ENCODE peak calls at places on chromosomes 13 and 19, in five cellular contexts. Q, T, L, O and A are unnamed samples.
A peak's percentile ranks its signal among the peaks of the same experiment; 100 is the strongest.

GRCh38 chr13:78382481-78382880 is 220.9 kb downstream of the POU4F1 start:
- DNase-seq in L (no peak), Q (no peak), T (no peak), O (no peak), A (no peak)

GRCh38 chr19:6731822-6732221 is 5.6 kb downstream of the GPR108 start:
- DNase-seq in O (no peak), T (no peak), L (no peak), Q (no peak), A (no peak)

GRCh38 chr13:46071590-46072249 is 19.2 kb upstream of the ZC3H13 start:
- DNase-seq in Q (no peak), O (no peak), T (no peak), L (no peak), A (no peak)

GRCh38 chr13:23534090-23534489 is 36.1 kb upstream of the TNFRSF19 start:
- DNase-seq in T (no peak), Q (no peak), O (no peak), L (no peak), A (no peak)

GRCh38 chr13:20964904-20965303 is 62.4 kb upstream of the XPO4 start:
- DNase-seq in O (no peak), Q (no peak), L (no peak), T (no peak), A (no peak)

GRCh38 chr19:48926909-48927308 is 6.6 kb upstream of the DHDH start:
- DNase-seq in Q (no peak), T (no peak), O (peak; percentile 62), L (peak; percentile 65), A (peak; percentile 32)

GRCh38 chr19:17424743-17425365 is 5.0 kb downstream of the MVB12A start:
- DNase-seq in Q (no peak), L (no peak), T (no peak), O (no peak), A (no peak)

GRCh38 chr13:46134961-46135522 is 30.2 kb upstream of the CPB2 start:
- DNase-seq in L (no peak), O (peak; percentile 82), Q (no peak), T (no peak), A (no peak)

GRCh38 chr13:53490732-53491131 is 462.1 kb downstream of the OLFM4 start:
- DNase-seq in Q (no peak), O (no peak), L (no peak), T (no peak), A (no peak)

GRCh38 chr13:105627270-105627669 is 908.2 kb downstream of the EFNB2 start:
- DNase-seq in Q (no peak), L (no peak), O (no peak), T (no peak), A (no peak)

GRCh38 chr19:51514866-51515481 is 13.4 kb upstream of the SIGLEC12 start:
- DNase-seq in Q (no peak), O (no peak), L (peak; percentile 48), T (no peak), A (peak; percentile 84)

GRCh38 chr13:91813255-91813654 is 414.8 kb downstream of the GPC5 start:
- DNase-seq in Q (no peak), O (no peak), L (no peak), T (no peak), A (no peak)

GRCh38 chr13:60974296-60974695 is 441.4 kb downstream of the PCDH20 start:
- DNase-seq in L (no peak), T (no peak), O (no peak), Q (no peak), A (no peak)

GRCh38 chr13:113538689-113539058 is 45.9 kb upstream of the TFDP1 start:
- DNase-seq in O (no peak), T (no peak), Q (peak; percentile 19), L (no peak), A (no peak)

GRCh38 chr19:8655340-8655709 is 24.9 kb downstream of the NFILZ start:
- DNase-seq in L (no peak), T (peak; percentile 12), O (no peak), Q (no peak), A (no peak)

GRCh38 chr19:403221-404036 is 5.5 kb downstream of the C2CD4C start:
- DNase-seq in T (no peak), Q (no peak), L (no peak), O (no peak), A (no peak)

GRCh38 chr13:42594577-42595571 is 20.9 kb downstream of the TNFSF11 start:
- DNase-seq in O (peak; percentile 57), Q (peak; percentile 77), L (peak; percentile 38), T (peak; percentile 23), A (peak; percentile 54)

GRCh38 chr13:34172048-34172447 is 354.1 kb downstream of the RFC3 start:
- DNase-seq in T (no peak), L (no peak), O (no peak), Q (no peak), A (no peak)

GRCh38 chr19:38307076-38307475 is 3.0 kb downstream of the C19orf33 start:
- DNase-seq in T (no peak), Q (no peak), O (no peak), L (no peak), A (no peak)
- H3K4me1 ChIP-seq in T (no peaks in the 10 kb centered on the region), Q (peaks cover 5% of the 10 kb centered on the region), O (peaks cover 19% of the 10 kb centered on the region), L (peaks cover 30% of the 10 kb centered on the region), A (no peaks in the 10 kb centered on the region)

GRCh38 chr13:27964741-27965323 is 4.3 kb downstream of the CDX2 start:
- DNase-seq in T (no peak), L (no peak), O (no peak), Q (peak; percentile 46), A (peak; percentile 35)
- H3K4me3 ChIP-seq in T (no peak overlapping the region), L (no peak overlapping the region), O (no peak overlapping the region), Q (no peak overlapping the region), A (peak overlapping the region; percentile 78)

DNA sequence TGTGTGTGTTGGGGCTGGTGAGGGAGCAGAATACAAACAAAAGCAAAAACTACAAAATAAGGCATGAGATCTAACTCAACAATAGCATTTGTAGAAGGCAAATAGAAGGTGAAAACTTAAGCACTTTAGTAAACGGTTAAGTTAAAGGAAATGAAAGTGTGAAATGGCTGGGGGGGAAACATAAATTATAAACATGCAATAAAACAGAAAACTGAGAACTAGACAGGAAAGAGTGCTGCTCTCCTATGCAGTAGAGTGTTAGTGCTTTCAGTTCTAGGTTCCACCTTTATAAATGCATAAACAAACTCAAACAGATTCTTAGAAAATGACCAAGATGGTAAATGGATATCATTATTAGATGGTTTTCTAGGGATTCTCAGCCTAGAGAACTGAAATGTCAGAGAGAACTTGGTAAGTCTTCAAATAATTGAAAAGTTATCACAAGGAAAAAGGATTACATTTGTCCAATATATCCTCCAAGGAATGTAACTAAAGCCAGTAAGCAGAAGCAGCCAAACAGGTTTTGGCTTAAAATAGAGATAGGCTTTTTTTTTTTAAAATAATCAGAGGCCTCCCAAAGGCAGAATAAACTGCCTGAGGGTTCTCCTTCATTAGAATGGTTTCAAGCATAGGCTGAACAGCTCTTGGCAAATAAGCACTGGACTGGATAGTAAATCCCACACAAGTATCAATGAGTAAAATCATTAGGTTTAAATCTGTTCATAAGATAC is 23.3 kb downstream of the RBM26 start:
- DNase-seq in L (no peak), Q (no peak), O (no peak), T (no peak), A (no peak)
- H3K27ac ChIP-seq in L (no peak overlapping the region), Q (no peak overlapping the region), O (no peak overlapping the region), T (no peak overlapping the region), A (no peak overlapping the region)

GRCh38 chr19:41879670-41880328 is 2.7 kb downstream of the CD79A start:
- DNase-seq in L (no peak), O (no peak), Q (no peak), T (no peak), A (no peak)
- H3K4me1 ChIP-seq in L (peaks cover 11% of the 10 kb centered on the region), O (peaks cover 3% of the 10 kb centered on the region), Q (peaks cover 11% of the 10 kb centered on the region), T (peaks cover 76% of the 10 kb centered on the region), A (no peaks in the 10 kb centered on the region)

DNA sequence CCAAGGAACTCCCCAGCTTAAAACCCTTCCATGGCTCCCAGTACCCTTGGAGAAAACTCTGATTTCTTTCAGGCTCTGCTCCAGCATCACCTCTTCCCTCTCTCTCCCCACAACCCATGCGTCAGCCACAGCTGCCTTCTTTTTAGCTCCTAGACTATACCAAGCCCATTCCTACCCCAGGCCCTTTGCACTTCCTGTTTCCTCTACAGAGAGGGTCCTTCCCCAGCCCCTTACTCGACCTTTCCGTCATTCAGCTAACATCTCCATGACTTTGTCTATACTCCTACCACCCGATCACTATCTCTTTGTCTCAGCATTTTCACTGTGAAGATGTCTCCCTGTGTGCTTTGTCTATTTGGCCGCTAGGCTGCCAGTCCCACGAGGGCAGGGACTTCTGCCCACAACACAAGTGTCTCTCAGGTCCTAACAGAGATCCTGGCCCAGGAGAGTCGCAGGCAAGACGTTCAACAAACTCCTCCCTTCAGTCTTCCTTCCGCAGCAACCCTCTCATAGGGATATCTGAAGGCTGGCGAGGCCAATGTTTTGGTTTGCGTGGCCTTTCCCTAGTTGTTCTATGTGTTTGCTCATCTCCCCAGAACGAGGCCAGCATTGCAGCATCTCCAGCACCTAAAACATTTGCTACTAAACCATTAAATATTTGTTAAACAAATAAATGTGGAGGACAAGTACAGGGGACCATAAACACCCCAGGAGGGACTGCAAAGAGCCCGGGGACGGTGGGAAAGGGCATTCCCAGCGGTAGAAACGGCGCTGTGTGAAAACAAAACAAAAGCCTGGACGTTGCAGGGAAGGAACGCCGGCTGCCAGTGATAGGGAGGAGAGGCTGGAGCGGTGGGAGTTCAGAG is 816 bp downstream of the CCNP start:
- DNase-seq in Q (no peak), L (no peak), O (no peak), T (no peak), A (no peak)
- H3K4me3 ChIP-seq in Q (no peak overlapping the region), L (no peak overlapping the region), O (no peak overlapping the region), T (no peak overlapping the region), A (no peak overlapping the region)

GRCh38 chr13:26727633-26728032 is 33.0 kb downstream of the GPR12 start:
- DNase-seq in Q (no peak), L (no peak), O (no peak), T (no peak), A (no peak)

GRCh38 chr13:26722321-26722720 is 38.3 kb downstream of the GPR12 start:
- DNase-seq in Q (no peak), T (no peak), O (no peak), L (no peak), A (no peak)

GRCh38 chr13:26727122-26727521 is 33.5 kb downstream of the GPR12 start:
- DNase-seq in Q (no peak), L (no peak), O (no peak), T (no peak), A (no peak)

GRCh38 chr13:26721251-26721939 is 39.2 kb downstream of the GPR12 start:
- DNase-seq in Q (peak; percentile 74), L (no peak), T (peak; percentile 3), O (no peak), A (peak; percentile 17)

DNA sequence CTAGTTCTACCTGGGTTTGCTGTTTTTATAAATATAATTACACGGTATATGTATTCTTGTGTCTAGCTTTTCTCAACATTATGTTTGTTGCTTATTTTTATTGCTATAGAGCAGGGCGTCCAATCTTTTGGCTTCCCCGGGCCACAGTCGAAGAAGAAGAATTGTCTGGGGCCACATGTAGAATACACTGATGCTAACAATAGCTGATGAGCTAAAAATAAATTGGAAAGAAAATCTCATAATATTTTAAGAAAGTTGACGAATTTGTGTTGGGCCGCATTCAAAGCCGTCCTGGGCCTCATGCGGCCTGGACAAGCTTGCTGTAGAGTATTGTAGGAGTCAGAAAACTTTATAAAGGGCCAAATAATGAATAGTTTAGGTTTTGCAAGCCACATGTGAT is 33.9 kb downstream of the GPR12 start:
- DNase-seq in L (no peak), T (no peak), Q (no peak), O (no peak), A (no peak)
- H3K27ac ChIP-seq in L (no peak overlapping the region), T (no peak overlapping the region), Q (no peak overlapping the region), O (no peak overlapping the region), A (no peak overlapping the region)